ENCODE peak calls at places on chromosomes 2 and 18, in ten cellular contexts. One of them, this sample, is unnamed.

GRCh38 chr2:120514521-120514920 is 168.6 kb downstream of the INHBB start:
- DNase-seq in kidney: peak
- DNase-seq in IMR-90: no peak
- DNase-seq in H9: no peak
- DNase-seq in GM12865: no peak
- DNase-seq in sigmoid colon: peak
- DNase-seq in fibroblast of pulmonary artery: no peak
- DNase-seq in tibial artery: no peak
- DNase-seq in nephron progenitor cell: no peak
- DNase-seq in neural crest cell: no peak
- DNase-seq in this sample: no peak

GRCh38 chr2:8517850-8518480 is 163.9 kb upstream of the ID2 start:
- DNase-seq in kidney: no peak
- DNase-seq in IMR-90: no peak
- DNase-seq in H9: peak
- DNase-seq in GM12865: no peak
- DNase-seq in sigmoid colon: no peak
- DNase-seq in fibroblast of pulmonary artery: no peak
- DNase-seq in tibial artery: no peak
- DNase-seq in nephron progenitor cell: no peak
- DNase-seq in neural crest cell: no peak
- DNase-seq in this sample: no peak

GRCh38 chr2:48514591-48514990 is 15.4 kb upstream of the STON1 start:
- DNase-seq in kidney: no peak
- DNase-seq in IMR-90: peak
- DNase-seq in H9: no peak
- DNase-seq in GM12865: no peak
- DNase-seq in sigmoid colon: no peak
- DNase-seq in fibroblast of pulmonary artery: peak
- DNase-seq in tibial artery: no peak
- DNase-seq in nephron progenitor cell: no peak
- DNase-seq in neural crest cell: no peak
- DNase-seq in this sample: no peak

GRCh38 chr2:109481196-109481555 is 132.6 kb downstream of the SEPTIN10 start:
- DNase-seq in kidney: peak
- DNase-seq in IMR-90: no peak
- DNase-seq in H9: no peak
- DNase-seq in GM12865: no peak
- DNase-seq in sigmoid colon: no peak
- DNase-seq in fibroblast of pulmonary artery: no peak
- DNase-seq in tibial artery: no peak
- DNase-seq in nephron progenitor cell: no peak
- DNase-seq in neural crest cell: no peak
- DNase-seq in this sample: no peak

GRCh38 chr2:10900216-10901109 is 11.3 kb upstream of the KCNF1 start:
- DNase-seq in kidney: no peak
- DNase-seq in IMR-90: peak
- DNase-seq in H9: no peak
- DNase-seq in GM12865: peak
- DNase-seq in sigmoid colon: no peak
- DNase-seq in fibroblast of pulmonary artery: no peak
- DNase-seq in tibial artery: no peak
- DNase-seq in nephron progenitor cell: no peak
- DNase-seq in neural crest cell: peak
- DNase-seq in this sample: no peak

GRCh38 chr2:3536682-3537632 is 17.6 kb upstream of the ADI1 start:
- DNase-seq in kidney: peak
- DNase-seq in IMR-90: peak
- DNase-seq in H9: peak
- DNase-seq in GM12865: peak
- DNase-seq in sigmoid colon: peak
- DNase-seq in fibroblast of pulmonary artery: peak
- DNase-seq in tibial artery: no peak
- DNase-seq in nephron progenitor cell: peak
- DNase-seq in neural crest cell: no peak
- DNase-seq in this sample: no peak

GRCh38 chr2:145380436-145381017 is 860.6 kb upstream of the ZEB2 start:
- DNase-seq in kidney: no peak
- DNase-seq in IMR-90: peak
- DNase-seq in H9: no peak
- DNase-seq in GM12865: no peak
- DNase-seq in sigmoid colon: no peak
- DNase-seq in fibroblast of pulmonary artery: peak
- DNase-seq in tibial artery: no peak
- DNase-seq in nephron progenitor cell: no peak
- DNase-seq in neural crest cell: no peak
- DNase-seq in this sample: no peak

GRCh38 chr18:70261141-70261788 is 27.6 kb upstream of the SOCS6 start:
- DNase-seq in kidney: no peak
- DNase-seq in IMR-90: no peak
- DNase-seq in H9: no peak
- DNase-seq in GM12865: no peak
- DNase-seq in sigmoid colon: no peak
- DNase-seq in fibroblast of pulmonary artery: no peak
- DNase-seq in tibial artery: no peak
- DNase-seq in nephron progenitor cell: no peak
- DNase-seq in neural crest cell: no peak
- DNase-seq in this sample: no peak

GRCh38 chr18:8114480-8114879 is 494.8 kb upstream of the RAB12 start:
- DNase-seq in kidney: no peak
- DNase-seq in IMR-90: no peak
- DNase-seq in H9: no peak
- DNase-seq in GM12865: no peak
- DNase-seq in sigmoid colon: no peak
- DNase-seq in fibroblast of pulmonary artery: no peak
- DNase-seq in tibial artery: no peak
- DNase-seq in nephron progenitor cell: no peak
- DNase-seq in neural crest cell: no peak
- DNase-seq in this sample: no peak

GRCh38 chr2:40256649-40257048 is 195.2 kb downstream of the SLC8A1 start:
- DNase-seq in kidney: no peak
- DNase-seq in IMR-90: no peak
- DNase-seq in H9: peak
- DNase-seq in GM12865: peak
- DNase-seq in sigmoid colon: no peak
- DNase-seq in fibroblast of pulmonary artery: peak
- DNase-seq in tibial artery: no peak
- DNase-seq in nephron progenitor cell: no peak
- DNase-seq in neural crest cell: no peak
- DNase-seq in this sample: no peak

GRCh38 chr2:38156262-38156835 is 80.4 kb upstream of the CYP1B1 start:
- DNase-seq in kidney: no peak
- DNase-seq in IMR-90: no peak
- DNase-seq in H9: no peak
- DNase-seq in GM12865: no peak
- DNase-seq in sigmoid colon: no peak
- DNase-seq in fibroblast of pulmonary artery: peak
- DNase-seq in tibial artery: no peak
- DNase-seq in nephron progenitor cell: no peak
- DNase-seq in neural crest cell: no peak
- DNase-seq in this sample: no peak

GRCh38 chr2:168456526-168457176 is 579 bp downstream of the CERS6 start:
- DNase-seq in kidney: peak
- DNase-seq in IMR-90: peak
- DNase-seq in H9: no peak
- DNase-seq in GM12865: peak
- DNase-seq in sigmoid colon: peak
- DNase-seq in fibroblast of pulmonary artery: peak
- DNase-seq in tibial artery: no peak
- DNase-seq in nephron progenitor cell: peak
- DNase-seq in neural crest cell: peak
- DNase-seq in this sample: no peak

GRCh38 chr2:215833531-215834162 is 179.7 kb downstream of the MREG start:
- DNase-seq in kidney: no peak
- DNase-seq in IMR-90: peak
- DNase-seq in H9: no peak
- DNase-seq in GM12865: no peak
- DNase-seq in sigmoid colon: no peak
- DNase-seq in fibroblast of pulmonary artery: peak
- DNase-seq in tibial artery: no peak
- DNase-seq in nephron progenitor cell: no peak
- DNase-seq in neural crest cell: no peak
- DNase-seq in this sample: no peak

DNA sequence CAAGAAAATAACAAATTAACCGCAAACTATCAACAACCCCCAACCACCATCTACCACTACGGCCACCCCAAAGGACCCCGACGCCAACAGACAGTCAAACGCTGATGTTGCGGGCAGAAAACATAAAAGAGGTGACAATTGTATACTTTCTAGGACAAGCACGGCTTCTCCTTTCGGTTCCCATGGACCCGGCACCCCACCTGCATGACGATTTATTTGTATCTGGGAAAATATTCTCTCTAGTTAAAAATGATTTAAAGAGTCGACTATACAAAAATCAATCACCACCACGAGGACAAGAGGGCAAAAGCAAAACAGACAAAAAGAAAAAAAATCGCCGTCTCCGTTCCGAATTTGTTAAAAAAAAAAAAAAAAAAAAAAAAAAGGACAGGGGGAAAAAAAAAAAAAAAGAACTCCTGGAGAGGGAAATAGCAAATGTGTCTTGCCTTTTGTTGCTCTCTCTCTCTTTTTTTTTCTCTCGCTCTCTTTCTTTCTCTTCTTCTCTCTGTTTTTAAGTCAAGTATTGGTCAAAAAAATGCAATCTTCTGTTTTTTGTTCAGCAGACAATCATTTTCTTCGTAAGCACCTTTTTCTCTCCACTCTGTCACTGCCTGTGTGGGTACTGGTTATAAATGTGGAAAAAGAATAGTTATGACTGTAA is 3.6 kb downstream of the SIX3 start:
- DNase-seq in kidney: peak
- DNase-seq in IMR-90: no peak
- DNase-seq in H9: no peak
- DNase-seq in GM12865: no peak
- DNase-seq in sigmoid colon: no peak
- DNase-seq in fibroblast of pulmonary artery: no peak
- DNase-seq in tibial artery: no peak
- DNase-seq in nephron progenitor cell: no peak
- DNase-seq in neural crest cell: no peak
- DNase-seq in this sample: no peak
- TF ChIP-seq CTCF in kidney: no peak
- TF ChIP-seq CTCF in IMR-90: no peak
- TF ChIP-seq CTCF in H9: no peak
- TF ChIP-seq CTCF in GM12865: no peak
- TF ChIP-seq CTCF in sigmoid colon: no peak
- TF ChIP-seq CTCF in fibroblast of pulmonary artery: no peak
- TF ChIP-seq CTCF in tibial artery: no peak
- TF ChIP-seq CTCF in nephron progenitor cell: no peak
- TF ChIP-seq CTCF in neural crest cell: no peak
- TF ChIP-seq CTCF in this sample: no peak

GRCh38 chr2:64217198-64217869 is 73.1 kb upstream of the PELI1 start:
- DNase-seq in kidney: no peak
- DNase-seq in IMR-90: no peak
- DNase-seq in H9: no peak
- DNase-seq in GM12865: no peak
- DNase-seq in sigmoid colon: no peak
- DNase-seq in fibroblast of pulmonary artery: no peak
- DNase-seq in tibial artery: no peak
- DNase-seq in nephron progenitor cell: no peak
- DNase-seq in neural crest cell: no peak
- DNase-seq in this sample: no peak
- TF ChIP-seq CTCF in kidney: no peak
- TF ChIP-seq CTCF in IMR-90: no peak
- TF ChIP-seq CTCF in H9: peak
- TF ChIP-seq CTCF in GM12865: no peak
- TF ChIP-seq CTCF in sigmoid colon: no peak
- TF ChIP-seq CTCF in fibroblast of pulmonary artery: no peak
- TF ChIP-seq CTCF in tibial artery: no peak
- TF ChIP-seq CTCF in nephron progenitor cell: no peak
- TF ChIP-seq CTCF in neural crest cell: no peak
- TF ChIP-seq CTCF in this sample: no peak

DNA sequence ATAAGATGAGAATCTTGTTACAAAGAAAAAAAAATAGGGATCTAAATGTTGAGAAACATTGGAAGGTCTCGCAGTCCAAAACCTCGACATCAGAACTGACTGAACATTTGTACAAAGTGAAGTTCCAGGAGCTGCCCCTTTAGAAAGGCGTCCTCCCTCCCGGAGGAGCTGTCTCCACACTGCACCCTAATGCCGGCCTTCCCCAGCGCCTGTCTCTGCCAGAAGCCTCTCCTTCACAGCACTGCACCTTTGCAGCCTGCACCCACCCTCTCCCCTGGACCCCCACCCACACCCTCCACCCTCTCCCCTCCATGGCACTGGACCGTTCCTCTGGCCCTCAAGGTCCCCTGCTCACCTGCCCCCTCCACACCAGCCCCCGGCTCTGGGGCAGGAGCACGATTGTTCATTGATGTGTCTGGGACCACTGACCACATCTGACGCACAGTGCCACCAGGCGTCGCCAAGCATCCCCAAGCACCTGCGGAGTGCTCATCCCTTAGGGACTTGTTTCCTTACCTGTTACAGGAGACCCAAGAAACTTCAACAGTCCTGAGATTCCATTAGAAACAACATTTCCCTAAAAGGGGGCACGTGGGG is 90.3 kb upstream of the SNTG2 start:
- DNase-seq in kidney: no peak
- DNase-seq in IMR-90: no peak
- DNase-seq in H9: peak
- DNase-seq in GM12865: no peak
- DNase-seq in sigmoid colon: no peak
- DNase-seq in fibroblast of pulmonary artery: no peak
- DNase-seq in tibial artery: no peak
- DNase-seq in nephron progenitor cell: no peak
- DNase-seq in neural crest cell: no peak
- DNase-seq in this sample: peak
- TF ChIP-seq CTCF in kidney: no peak
- TF ChIP-seq CTCF in IMR-90: no peak
- TF ChIP-seq CTCF in H9: peak
- TF ChIP-seq CTCF in GM12865: no peak
- TF ChIP-seq CTCF in sigmoid colon: no peak
- TF ChIP-seq CTCF in fibroblast of pulmonary artery: no peak
- TF ChIP-seq CTCF in tibial artery: no peak
- TF ChIP-seq CTCF in nephron progenitor cell: no peak
- TF ChIP-seq CTCF in neural crest cell: no peak
- TF ChIP-seq CTCF in this sample: no peak

DNA sequence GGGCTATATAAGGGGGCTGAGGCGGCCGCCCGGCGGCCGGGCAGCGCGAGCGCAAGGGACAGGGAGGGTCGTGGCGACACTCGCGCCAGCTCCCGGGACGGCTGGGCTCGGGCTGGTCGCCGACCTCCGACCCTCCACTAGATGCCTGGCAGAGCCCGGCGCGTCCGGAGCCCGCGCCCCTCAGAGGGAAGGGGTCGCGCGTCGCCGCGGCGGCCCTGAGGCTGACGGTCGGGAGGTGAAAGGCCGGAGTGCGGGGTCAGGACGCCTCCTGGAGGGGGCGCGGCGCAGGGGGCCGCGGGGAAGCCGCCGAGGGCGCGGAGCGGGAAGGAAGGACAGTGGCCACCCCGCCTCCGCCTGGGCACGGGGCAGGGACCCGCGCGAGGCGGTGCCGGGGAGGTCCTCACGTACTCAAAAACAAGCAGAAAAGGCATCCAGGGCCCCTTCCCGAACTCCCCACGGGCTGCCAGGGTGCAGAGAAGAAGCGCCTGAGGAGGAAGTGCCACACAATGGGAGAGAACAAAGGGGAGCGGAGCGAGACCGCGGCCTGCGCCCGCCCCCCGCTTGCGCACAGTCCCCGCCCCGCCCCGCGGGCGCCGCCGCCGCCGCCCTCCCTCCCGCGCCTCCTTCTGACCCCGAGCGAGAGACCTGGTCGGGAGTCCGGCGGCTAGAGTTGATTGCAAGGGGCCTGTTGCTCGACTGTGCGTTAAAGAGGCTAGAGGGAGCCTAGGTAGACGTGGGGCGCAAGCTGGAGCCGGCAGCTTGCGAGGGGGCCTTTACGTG is 791 bp upstream of the KLF7 start:
- DNase-seq in kidney: peak
- DNase-seq in IMR-90: peak
- DNase-seq in H9: peak
- DNase-seq in GM12865: peak
- DNase-seq in sigmoid colon: peak
- DNase-seq in fibroblast of pulmonary artery: peak
- DNase-seq in tibial artery: peak
- DNase-seq in nephron progenitor cell: peak
- DNase-seq in neural crest cell: peak
- DNase-seq in this sample: peak
- TF ChIP-seq CTCF in kidney: no peak
- TF ChIP-seq CTCF in IMR-90: no peak
- TF ChIP-seq CTCF in H9: peak
- TF ChIP-seq CTCF in GM12865: peak
- TF ChIP-seq CTCF in sigmoid colon: no peak
- TF ChIP-seq CTCF in fibroblast of pulmonary artery: no peak
- TF ChIP-seq CTCF in tibial artery: peak
- TF ChIP-seq CTCF in nephron progenitor cell: peak
- TF ChIP-seq CTCF in neural crest cell: peak
- TF ChIP-seq CTCF in this sample: peak